ENCODE peak calls at places on chromosomes 13 and 19, in eight cellular contexts. H is WTC11, T is activated B cell treated with CpG ODN at 0.5 μM for 24 hours, Q is fibroblast of mammary gland, G is type B pancreatic cell, P is glutamatergic neuron, E is HFFc6, C is lower leg skin. O is an unnamed sample.

GRCh38 chr19:49103331-49104085 is 10.7 kb upstream of the LIN7B start:
- DNase-seq in G (no peak), P (peak; percentile 30), C (no peak), T (no peak), H (no peak), E (no peak), Q (no peak), O (no peak)

GRCh38 chr13:65090191-65090590 is 2139.9 kb downstream of the PCDH9 start:
- DNase-seq in T (no peak), H (no peak), G (no peak), P (peak; percentile 43), E (no peak), Q (no peak), C (no peak), O (no peak)

GRCh38 chr13:48155850-48156249 is 60.9 kb upstream of the MED4 start:
- DNase-seq in G (no peak), C (no peak), H (no peak), Q (peak; percentile 70), P (no peak), T (no peak), E (peak; percentile 25), O (peak; percentile 19)

GRCh38 chr13:75685239-75685697 is 49.1 kb downstream of the LMO7 start:
- DNase-seq in C (no peak), Q (peak; percentile 85), T (no peak), E (peak; percentile 92), G (no peak), H (no peak), P (no peak), O (peak; percentile 92)

GRCh38 chr19:1205114-1206062 is at the start of gene STK11:
- DNase-seq in P (peak; percentile 100), G (peak; percentile 100), C (peak; percentile 98), H (peak; percentile 99), T (peak; percentile 100), Q (peak; percentile 93), E (peak; percentile 98), O (peak; percentile 99)

GRCh38 chr19:49676136-49676689 is 858 bp upstream of the PRMT1 start:
- DNase-seq in C (peak; percentile 84), H (peak; percentile 73), P (peak; percentile 74), T (peak; percentile 39), Q (peak; percentile 97), E (peak; percentile 82), G (no peak), O (peak; percentile 88)

GRCh38 chr19:51368366-51369282 is at the start of gene CLDND2:
- DNase-seq in G (no peak), Q (no peak), C (no peak), T (no peak), H (no peak), E (no peak), P (no peak), O (no peak)

GRCh38 chr13:110607675-110608224 is 7.6 kb upstream of the NAXD start:
- DNase-seq in C (no peak), G (no peak), P (no peak), Q (no peak), T (no peak), H (no peak), E (no peak), O (no peak)

GRCh38 chr19:2765376-2765775 is 17.7 kb downstream of the SGTA start:
- DNase-seq in C (no peak), T (no peak), G (no peak), H (no peak), Q (no peak), E (no peak), P (no peak), O (no peak)

GRCh38 chr19:51347209-51347928 is 5.4 kb upstream of the VSIG10L start:
- DNase-seq in G (no peak), Q (no peak), H (no peak), T (no peak), P (no peak), C (no peak), E (no peak), O (no peak)

GRCh38 chr13:111335263-111335662 is 14.8 kb downstream of the TEX29 start:
- DNase-seq in Q (no peak), T (no peak), C (no peak), E (no peak), P (no peak), G (peak; percentile 36), H (no peak), O (no peak)

GRCh38 chr13:46721054-46721453 is 75.9 kb downstream of the ESD start:
- DNase-seq in P (peak; percentile 50), Q (peak; percentile 57), C (peak; percentile 49), H (peak; percentile 32), G (no peak), T (no peak), E (peak; percentile 36), O (peak; percentile 76)

GRCh38 chr19:10760268-10760944 is 42.5 kb downstream of the DNM2 start:
- DNase-seq in C (no peak), E (peak; percentile 50), H (no peak), P (no peak), G (no peak), T (peak; percentile 57), Q (peak; percentile 23), O (peak; percentile 57)

GRCh38 chr19:3519126-3519525 is 13.0 kb downstream of the FZR1 start:
- DNase-seq in E (no peak), H (no peak), Q (no peak), C (no peak), G (no peak), P (no peak), T (no peak), O (no peak)

GRCh38 chr19:4077800-4078683 is 11.3 kb upstream of the ZBTB7A start:
- DNase-seq in P (no peak), G (no peak), E (no peak), Q (no peak), H (peak; percentile 62), T (peak; percentile 52), C (no peak), O (no peak)

GRCh38 chr19:37551123-37551993 is 43.2 kb downstream of the ZNF571 start:
- DNase-seq in C (no peak), H (peak; percentile 49), Q (peak; percentile 72), P (peak; percentile 51), T (peak; percentile 70), G (no peak), E (no peak), O (peak; percentile 89)
- TF ChIP-seq CTCF in C (no peak), H (peak; percentile 24), Q (peak; percentile 61), P (no peak), T (no peak), G (no peak), E (peak; percentile 54), O (peak; percentile 39)

GRCh38 chr19:30968210-30968609 is 381.0 kb downstream of the TSHZ3 start:
- DNase-seq in H (peak; percentile 19), T (no peak), C (no peak), Q (no peak), E (no peak), G (no peak), P (no peak), O (no peak)
- TF ChIP-seq CTCF in H (no peak), T (no peak), C (no peak), Q (no peak), E (peak; percentile 50), G (no peak), P (no peak), O (peak; percentile 43)

DNA sequence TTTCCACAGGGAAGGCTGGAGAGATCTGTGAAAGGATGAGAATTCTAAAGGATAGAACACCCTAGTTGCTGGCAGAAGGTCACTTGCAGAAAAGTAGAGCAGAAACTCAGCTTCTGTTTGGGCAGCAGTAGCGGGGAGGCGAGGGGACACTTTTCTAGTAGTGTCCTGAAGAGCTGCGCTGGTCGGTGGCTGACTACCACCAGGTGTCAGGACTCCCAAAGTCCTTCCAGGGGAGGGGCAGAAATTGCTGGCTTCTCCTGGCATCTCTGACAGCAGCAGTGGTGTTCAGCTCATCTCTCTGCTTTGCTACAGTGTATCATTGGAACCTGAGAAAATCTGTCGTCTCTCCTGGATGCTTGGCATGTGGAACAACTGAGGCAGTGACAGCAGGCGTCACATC is 120.9 kb downstream of the ZDHHC20 start:
- DNase-seq in P (no peak), H (no peak), E (no peak), Q (no peak), C (no peak), G (no peak), T (no peak), O (no peak)
- TF ChIP-seq CTCF in P (no peak), H (no peak), E (peak; percentile 30), Q (no peak), C (no peak), G (no peak), T (no peak), O (no peak)

DNA sequence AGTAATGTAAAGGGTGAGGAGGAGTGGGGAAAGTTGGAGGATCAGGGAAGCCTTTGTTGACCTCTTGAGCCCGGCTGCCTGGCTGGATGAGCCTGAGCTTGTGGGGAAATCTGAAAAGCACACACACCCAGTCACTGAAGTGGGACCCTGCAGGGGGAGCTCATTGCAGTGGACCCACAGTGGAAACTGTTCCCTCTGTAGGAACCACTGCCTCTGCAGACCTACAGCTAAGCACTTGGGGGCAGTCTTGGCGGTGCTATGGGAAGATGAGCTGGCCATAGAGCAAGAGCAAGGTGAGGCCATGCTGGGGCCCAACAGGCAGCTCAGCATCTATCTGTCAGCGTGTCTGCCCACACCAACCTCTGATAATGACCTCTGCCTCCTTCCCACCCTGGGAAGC is 294.8 kb downstream of the TSHZ3 start:
- DNase-seq in H (peak; percentile 79), Q (peak; percentile 72), P (peak; percentile 67), G (no peak), C (no peak), T (no peak), E (peak; percentile 67), O (peak; percentile 32)
- TF ChIP-seq CTCF in H (peak; percentile 50), Q (peak; percentile 74), P (peak; percentile 46), G (peak; percentile 64), C (no peak), T (no peak), E (peak; percentile 76), O (peak; percentile 83)

GRCh38 chr13:91078093-91078679 is 269.3 kb upstream of the MIR17HG start:
- DNase-seq in G (no peak), T (no peak), P (no peak), H (no peak), C (no peak), Q (no peak), E (no peak), O (no peak)
- TF ChIP-seq CTCF in G (peak; percentile 77), T (no peak), P (peak; percentile 78), H (peak; percentile 21), C (no peak), Q (peak; percentile 20), E (peak; percentile 56), O (peak; percentile 8)

O was measured in foreskin fibroblast.